ENCODE peak calls at places on chromosomes 5 and 9, in ten cellular contexts. H is GM06990, K is brain microvascular endothelial cell, T is mucosa of descending colon, A is A549, M is HL-60, L is BJ, X is fibroblast of pulmonary artery, P is AG09309, G is psoas muscle. D is an unnamed sample.

GRCh38 chr9:100229561-100229960 is 123.2 kb downstream of the TEX10 start:
- DNase-seq in K (no peak), P (no peak), M (no peak), A (no peak), T (no peak), L (no peak), H (no peak), X (no peak), G (no peak), D (no peak)

GRCh38 chr5:53433036-53433435 is 47.4 kb upstream of the FST start:
- DNase-seq in T (no peak), G (no peak), H (no peak), L (no peak), A (no peak), K (no peak), M (no peak), P (no peak), X (no peak), D (no peak)

GRCh38 chr9:95754533-95755420 is 120.7 kb upstream of the ERCC6L2 start:
- DNase-seq in G (no peak), L (no peak), P (no peak), K (no peak), M (no peak), T (no peak), A (no peak), H (no peak), X (no peak), D (no peak)

GRCh38 chr9:84383178-84383577 is 42.6 kb upstream of the SLC28A3 start:
- DNase-seq in M (no peak), H (no peak), A (no peak), G (no peak), X (no peak), K (no peak), T (no peak), L (no peak), P (no peak), D (no peak)

GRCh38 chr5:68265347-68265746 is 49.8 kb downstream of the PIK3R1 start:
- DNase-seq in M (no peak), A (no peak), L (no peak), G (no peak), P (no peak), H (no peak), T (no peak), K (no peak), X (no peak), D (no peak)

GRCh38 chr5:128174951-128175350 is 91.4 kb downstream of the SLC12A2 start:
- DNase-seq in M (no peak), X (peak), H (no peak), G (no peak), T (no peak), L (no peak), K (peak), A (no peak), P (no peak), D (no peak)

GRCh38 chr5:68803881-68804319 is 289.9 kb upstream of the SLC30A5 start:
- DNase-seq in T (no peak), M (no peak), X (no peak), L (no peak), G (peak), P (no peak), A (no peak), H (no peak), K (no peak), D (no peak)

GRCh38 chr9:13810510-13810909 is 503.4 kb downstream of the NFIB start:
- DNase-seq in L (no peak), T (no peak), P (no peak), K (no peak), G (no peak), A (no peak), X (peak), M (no peak), H (no peak), D (no peak)

GRCh38 chr5:78527054-78527884 is 121.3 kb downstream of the LHFPL2 start:
- DNase-seq in K (peak), A (peak), H (no peak), L (peak), X (peak), M (no peak), G (peak), T (peak), P (peak), D (no peak)

GRCh38 chr9:10059044-10059443 is 553.8 kb downstream of the PTPRD start:
- DNase-seq in G (no peak), P (no peak), H (no peak), L (peak), A (no peak), X (peak), T (no peak), M (no peak), K (no peak), D (no peak)

GRCh38 chr9:123073991-123074422 is 40.5 kb downstream of the GPR21 start:
- DNase-seq in X (peak), A (no peak), M (no peak), K (no peak), H (no peak), T (no peak), P (peak), L (peak), G (no peak), D (no peak)

GRCh38 chr9:69469136-69469535 is 144.1 kb downstream of the ENTREP1 start:
- DNase-seq in M (no peak), X (no peak), P (no peak), K (no peak), T (no peak), H (no peak), L (no peak), G (no peak), A (no peak), D (no peak)

GRCh38 chr9:14318934-14319513 is 5.1 kb upstream of the NFIB start:
- DNase-seq in X (no peak), T (no peak), K (no peak), L (no peak), M (no peak), P (no peak), H (no peak), A (no peak), G (no peak), D (no peak)

GRCh38 chr5:86644843-86645242 is 27.1 kb downstream of the COX7C start:
- DNase-seq in P (no peak), G (no peak), A (no peak), H (no peak), T (no peak), X (no peak), K (no peak), L (no peak), M (no peak), D (no peak)

GRCh38 chr5:117652640-117653280 is 1078.1 kb upstream of the SEMA6A start:
- DNase-seq in K (no peak), M (no peak), T (no peak), L (no peak), X (no peak), P (no peak), G (no peak), A (no peak), H (no peak), D (no peak)

GRCh38 chr5:9699681-9700080 is 69.5 kb upstream of the TAS2R1 start:
- DNase-seq in T (no peak), P (no peak), L (no peak), M (no peak), A (no peak), H (no peak), G (no peak), X (no peak), K (peak), D (no peak)

GRCh38 chr9:99964336-99964735 is 57.9 kb downstream of the STX17 start:
- DNase-seq in M (no peak), A (no peak), G (no peak), X (peak), K (peak), H (no peak), P (no peak), L (no peak), T (no peak), D (no peak)

DNA sequence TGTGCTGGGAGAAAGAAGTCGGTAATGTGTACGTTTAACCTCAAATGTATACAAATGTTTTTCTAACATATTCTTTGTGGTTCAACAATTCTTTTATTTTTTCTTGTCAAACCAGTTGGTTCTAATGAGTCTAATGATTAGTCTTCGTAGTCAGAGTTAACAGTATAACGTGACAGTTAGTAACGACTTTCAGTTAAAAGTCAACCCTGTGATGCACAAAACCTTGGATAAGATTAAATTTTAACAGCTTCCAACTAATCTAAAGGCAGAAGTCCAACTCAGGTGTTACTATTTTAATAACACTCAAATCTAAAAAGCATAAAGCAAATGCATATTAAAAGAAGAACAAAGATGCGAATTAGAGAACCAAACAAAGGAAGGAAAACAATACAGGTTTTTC is 47.0 kb downstream of the SEMA6A start:
- DNase-seq in H (no peak), P (no peak), T (no peak), G (no peak), L (no peak), M (no peak), A (no peak), K (no peak), X (no peak), D (no peak)
- H3K4me3 ChIP-seq in H (no peak), P (no peak), T (no peak), G (no peak), L (no peak), M (no peak), A (no peak), K (no peak), X (no peak), D (no peak)

GRCh38 chr9:97502984-97503861 is 1.8 kb downstream of the TMOD1 start:
- DNase-seq in H (peak), G (no peak), L (no peak), X (no peak), A (no peak), T (no peak), K (no peak), P (no peak), M (no peak), D (no peak)
- TF ChIP-seq CTCF in H (no peak), G (no peak), L (no peak), X (no peak), A (no peak), T (no peak), K (no peak), P (no peak), M (no peak), D (no peak)

GRCh38 chr5:140548300-140548688 is 832 bp downstream of the EIF4EBP3 start:
- DNase-seq in X (no peak), A (no peak), P (no peak), M (no peak), H (no peak), T (peak), G (no peak), K (no peak), L (no peak), D (peak)
- H3K4me3 ChIP-seq in X (peak), A (no peak), P (peak), M (peak), H (no peak), T (no peak), G (peak), K (peak), L (peak), D (peak)

GRCh38 chr5:71769265-71769664 is 50.2 kb downstream of the CARTPT start:
- DNase-seq in G (no peak), K (no peak), M (no peak), A (no peak), H (no peak), X (no peak), T (no peak), P (no peak), L (no peak), D (no peak)

GRCh38 chr5:71767661-71768060 is 48.6 kb downstream of the CARTPT start:
- DNase-seq in G (no peak), K (no peak), P (no peak), A (no peak), X (peak), L (no peak), M (no peak), T (no peak), H (no peak), D (no peak)

GRCh38 chr5:71770381-71770780 is 51.3 kb downstream of the CARTPT start:
- DNase-seq in M (no peak), A (no peak), X (no peak), K (no peak), H (no peak), G (no peak), P (no peak), L (no peak), T (no peak), D (no peak)

GRCh38 chr5:71771191-71771590 is 52.1 kb downstream of the CARTPT start:
- DNase-seq in P (no peak), T (no peak), L (no peak), H (no peak), G (no peak), X (no peak), K (no peak), A (no peak), M (no peak), D (no peak)
- TF ChIP-seq CTCF in P (no peak), T (no peak), L (no peak), H (no peak), G (no peak), X (no peak), K (no peak), A (no peak), M (no peak), D (no peak)